ENCODE peak calls at places on chromosomes 4 and X, in six cellular contexts. Q is stimulated activated CD4-positive, alpha-beta T cell treated with anti-CD3 and anti-CD28 coated beads, Interleukin-12 subunit alpha, Interleukin-12 subunit beta, amount 100 ng/mL, for 24 hours; U is activated T-helper 1 cell treated with anti-CD3 and anti-CD28 coated beads, Interleukin-12 subunit alpha, Interleukin-12 subunit beta, Interleukin-2, Interleukin-4 antibody, amounts not matched to agents 30 ng/mL and 10 ng/mL and 1 ng/mL, durations not matched to agents 14 hours and 24 hours and 36 hours; D is pancreas; K is stimulated activated CD8-positive, alpha-beta memory T cell treated with anti-CD3 and anti-CD28 coated beads, Interleukin-12 subunit alpha, Interleukin-12 subunit beta, amount 100 ng/mL, for 4 hours; I is HTR-8/SVneo. M is an unnamed sample.

GRCh38 chr4:140756292-140757219 is at the start of gene TBC1D9:
- DNase-seq in D (peak), K (no peak), U (no peak), Q (no peak), I (peak), M (peak)

GRCh38 chr4:75172551-75172950 is 239.6 kb downstream of the PARM1 start:
- DNase-seq in D (no peak), U (no peak), Q (no peak), I (no peak), K (no peak), M (no peak)

GRCh38 chrX:70960728-70961127 is 29.8 kb upstream of the SLC7A3 start:
- DNase-seq in I (no peak), U (no peak), K (no peak), D (no peak), Q (no peak), M (no peak)

GRCh38 chr4:155599596-155599995 is 67.1 kb upstream of the GUCY1A1 start:
- DNase-seq in Q (no peak), I (no peak), D (no peak), U (no peak), K (no peak), M (no peak)

GRCh38 chr4:3346146-3346545 is 53.3 kb downstream of the RGS12 start:
- DNase-seq in U (no peak), D (no peak), K (no peak), Q (no peak), I (peak), M (peak)

GRCh38 chr4:650951-651883 is 22.9 kb downstream of the ATP5ME start:
- DNase-seq in U (no peak), D (peak), K (no peak), Q (no peak), I (no peak), M (no peak)

GRCh38 chrX:123961268-123962005 is at the start of gene STAG2:
- DNase-seq in D (peak), I (no peak), U (peak), K (peak), Q (peak), M (peak)

GRCh38 chr4:24850669-24851068 is 55.3 kb downstream of the SOD3 start:
- DNase-seq in D (no peak), K (no peak), Q (no peak), U (no peak), I (peak), M (no peak)

GRCh38 chrX:68090266-68090665 is 343.0 kb downstream of the OPHN1 start:
- DNase-seq in I (no peak), Q (no peak), U (no peak), K (no peak), D (no peak), M (no peak)

GRCh38 chr4:24105183-24106039 is 215.6 kb upstream of the PPARGC1A start:
- DNase-seq in I (peak), D (no peak), U (no peak), Q (no peak), K (no peak), M (no peak)

GRCh38 chr4:23828779-23829178 is 61.1 kb downstream of the PPARGC1A start:
- DNase-seq in Q (no peak), I (no peak), U (no peak), K (no peak), D (no peak), M (no peak)

GRCh38 chrX:55026143-55026542 is 4.6 kb downstream of the ALAS2 start:
- DNase-seq in I (no peak), D (no peak), Q (no peak), K (no peak), U (no peak), M (no peak)

GRCh38 chr4:2862528-2862927 is 18.9 kb downstream of the ADD1 start:
- DNase-seq in D (no peak), K (no peak), I (peak), U (no peak), Q (no peak), M (no peak)

GRCh38 chr4:168451744-168452394 is 28.4 kb downstream of the DDX60L start:
- DNase-seq in Q (no peak), I (peak), U (no peak), K (no peak), D (no peak), M (no peak)

GRCh38 chr4:81084029-81084428 is 53.5 kb downstream of the BMP3 start:
- DNase-seq in I (no peak), D (no peak), U (no peak), K (no peak), Q (no peak), M (no peak)

GRCh38 chr4:133711817-133712216 is 489.8 kb downstream of the PABPC4L start:
- DNase-seq in Q (no peak), D (no peak), K (no peak), I (peak), U (no peak), M (no peak)

GRCh38 chr4:102687373-102687981 is 73.3 kb downstream of the MANBA start:
- DNase-seq in Q (no peak), I (no peak), K (no peak), U (no peak), D (no peak), M (no peak)

GRCh38 chrX:57044226-57044625 is 48.9 kb upstream of the SPIN3 start:
- DNase-seq in U (no peak), D (no peak), Q (no peak), K (no peak), I (no peak), M (no peak)

GRCh38 chrX:64093761-64094160 is 111.7 kb downstream of the AMER1 start:
- DNase-seq in U (no peak), I (no peak), K (no peak), D (no peak), Q (no peak), M (no peak)

GRCh38 chr4:84158670-84159069 is 340.4 kb downstream of the NKX6-1 start:
- DNase-seq in D (no peak), K (no peak), I (no peak), Q (no peak), U (no peak), M (no peak)

GRCh38 chr4:20844311-20844710 is 144.1 kb downstream of the PACRGL start:
- DNase-seq in D (no peak), U (no peak), I (no peak), Q (no peak), K (no peak), M (no peak)

GRCh38 chr4:98745372-98745771 is 87.0 kb upstream of the TSPAN5 start:
- DNase-seq in I (no peak), D (no peak), U (no peak), K (no peak), Q (no peak), M (no peak)

GRCh38 chr4:151690164-151690856 is 70.5 kb downstream of the GATB start:
- DNase-seq in D (no peak), U (no peak), K (no peak), Q (no peak), I (peak), M (no peak)

GRCh38 chrX:56728752-56729151 is 291 bp upstream of the NBDY start:
- DNase-seq in K (no peak), U (no peak), I (no peak), D (no peak), Q (no peak), M (no peak)

GRCh38 chrX:17547658-17548057 is 172.7 kb downstream of the NHS start:
- DNase-seq in U (no peak), I (peak), Q (no peak), D (peak), K (no peak), M (peak)

GRCh38 chrX:13658602-13659001 is 5.7 kb downstream of the TCEANC start:
- DNase-seq in I (peak), Q (no peak), D (no peak), U (no peak), K (no peak), M (no peak)

GRCh38 chr4:146342600-146343192 is 128.4 kb downstream of the REELD1 start:
- DNase-seq in Q (no peak), U (no peak), I (no peak), D (no peak), K (no peak), M (no peak)

GRCh38 chrX:51837926-51838325 is 55.5 kb upstream of the MAGED1 start:
- DNase-seq in U (no peak), I (no peak), K (no peak), D (no peak), Q (no peak), M (no peak)

GRCh38 chrX:84363674-84364073 is 138.6 kb downstream of the HDX start:
- DNase-seq in D (no peak), Q (no peak), I (no peak), U (no peak), K (no peak), M (no peak)

GRCh38 chrX:73577368-73577767 is 14.4 kb downstream of the CHIC1 start:
- DNase-seq in Q (no peak), D (no peak), K (no peak), I (no peak), U (no peak), M (no peak)